ENCODE peak calls at places on chromosomes 16 and 17, in seven cellular contexts. K is mesendoderm, O is IMR-90, A is H9, R is mesenchymal stem cell, B is neuronal stem cell, S is trophoblast cell. Q is an unnamed sample.

GRCh38 chr17:72518810-72519597 is 398.2 kb downstream of the SOX9 start:
- DNase-seq in K (no peak), O (no peak), A (no peak), R (no peak), B (no peak), S (no peak), Q (no peak)

GRCh38 chr17:46727572-46728348 is 90.7 kb downstream of the WNT3 start:
- DNase-seq in K (peak), O (peak), A (no peak), R (peak), B (no peak), S (peak), Q (no peak)

GRCh38 chr16:81266680-81267095 is 28.2 kb downstream of the BCO1 start:
- DNase-seq in K (no peak), O (no peak), A (no peak), R (no peak), B (no peak), S (no peak), Q (no peak)

GRCh38 chr16:49857423-49858181 is 1.7 kb upstream of the ZNF423 start:
- DNase-seq in K (peak), O (peak), A (peak), R (peak), B (peak), S (peak), Q (peak)

GRCh38 chr16:11356573-11357331 is 11.5 kb downstream of the RMI2 start:
- DNase-seq in K (peak), O (peak), A (peak), R (peak), B (peak), S (peak), Q (peak)

GRCh38 chr16:87828071-87828971 is 41.0 kb downstream of the SLC7A5 start:
- DNase-seq in K (no peak), O (no peak), A (no peak), R (no peak), B (no peak), S (peak), Q (no peak)

GRCh38 chr16:55834044-55834443 is 1.1 kb upstream of the CES1 start:
- DNase-seq in K (no peak), O (no peak), A (no peak), R (no peak), B (no peak), S (no peak), Q (no peak)

GRCh38 chr16:23941963-23942564 is 106.3 kb downstream of the PRKCB start:
- DNase-seq in K (no peak), O (no peak), A (no peak), R (no peak), B (no peak), S (no peak), Q (no peak)

GRCh38 chr17:79600071-79600470 is 10.8 kb downstream of the RBFOX3 start:
- DNase-seq in K (no peak), O (no peak), A (no peak), R (no peak), B (no peak), S (no peak), Q (no peak)

GRCh38 chr16:53967172-53967571 is 263.2 kb downstream of the FTO start:
- DNase-seq in K (no peak), O (no peak), A (no peak), R (no peak), B (no peak), S (no peak), Q (no peak)

GRCh38 chr16:83441523-83441922 is 366.3 kb upstream of the HSBP1 start:
- DNase-seq in K (no peak), O (peak), A (no peak), R (no peak), B (no peak), S (no peak), Q (no peak)
- H3K18ac ChIP-seq in K (no peak), O (no peak), A (no peak), R (no peak), B (no peak), S (no peak), Q (no peak)

GRCh38 chr17:82412535-82413520 is 5.3 kb upstream of the HEXD start:
- DNase-seq in K (no peak), O (no peak), A (no peak), R (no peak), B (no peak), S (no peak), Q (no peak)

GRCh38 chr17:82416264-82416663 is 1.9 kb upstream of the HEXD start:
- DNase-seq in K (no peak), O (no peak), A (no peak), R (no peak), B (no peak), S (no peak), Q (no peak)

GRCh38 chr17:82415786-82416185 is 2.4 kb upstream of the HEXD start:
- DNase-seq in K (no peak), O (no peak), A (no peak), R (no peak), B (no peak), S (no peak), Q (no peak)

GRCh38 chr17:82415336-82415735 is 2.8 kb upstream of the HEXD start:
- DNase-seq in K (no peak), O (no peak), A (no peak), R (no peak), B (no peak), S (no peak), Q (no peak)

GRCh38 chr17:82414548-82415281 is 3.4 kb upstream of the HEXD start:
- DNase-seq in K (peak), O (peak), A (peak), R (peak), B (peak), S (peak), Q (peak)
- H2BK120ac ChIP-seq in K (no peak), O (no peak), A (no peak), R (no peak), B (no peak), S (no peak), Q (no peak)

GRCh38 chr17:4861052-4861451 is 27.9 kb downstream of the MINK1 start:
- DNase-seq in K (no peak), O (no peak), A (no peak), R (no peak), B (no peak), S (no peak), Q (no peak)
- H3K18ac ChIP-seq in K (no peak), O (no peak), A (no peak), R (no peak), B (no peak), S (peak), Q (no peak)

DNA sequence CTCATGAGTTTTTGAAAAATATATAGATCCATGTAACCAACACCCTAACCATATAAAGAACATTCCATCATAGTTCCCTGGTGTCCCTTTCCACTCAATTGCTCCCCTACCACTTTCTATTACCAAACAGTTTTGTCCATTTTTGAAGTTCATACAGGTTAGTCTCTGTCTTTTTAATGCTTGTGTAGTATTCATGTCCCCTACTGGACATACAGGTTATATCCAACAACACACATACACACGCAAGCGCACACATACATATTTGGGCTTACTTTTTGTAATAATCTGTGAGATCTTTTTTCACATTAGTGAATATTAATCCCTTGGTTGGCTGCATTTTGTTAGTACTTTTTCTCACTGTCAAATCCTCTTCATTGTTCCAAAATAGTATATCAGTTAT is 6.4 kb downstream of the CRYBA1 start:
- DNase-seq in K (no peak), O (no peak), A (no peak), R (no peak), B (no peak), S (no peak), Q (no peak)
- H2BK120ac ChIP-seq in K (no peak), O (no peak), A (no peak), R (no peak), B (no peak), S (no peak), Q (no peak)

GRCh38 chr16:89557230-89557935 is 3.1 kb upstream of the RPL13 start:
- DNase-seq in K (peak), O (peak), A (peak), R (peak), B (peak), S (peak), Q (no peak)
- H3K18ac ChIP-seq in K (no peak), O (no peak), A (no peak), R (no peak), B (no peak), S (no peak), Q (no peak)

DNA sequence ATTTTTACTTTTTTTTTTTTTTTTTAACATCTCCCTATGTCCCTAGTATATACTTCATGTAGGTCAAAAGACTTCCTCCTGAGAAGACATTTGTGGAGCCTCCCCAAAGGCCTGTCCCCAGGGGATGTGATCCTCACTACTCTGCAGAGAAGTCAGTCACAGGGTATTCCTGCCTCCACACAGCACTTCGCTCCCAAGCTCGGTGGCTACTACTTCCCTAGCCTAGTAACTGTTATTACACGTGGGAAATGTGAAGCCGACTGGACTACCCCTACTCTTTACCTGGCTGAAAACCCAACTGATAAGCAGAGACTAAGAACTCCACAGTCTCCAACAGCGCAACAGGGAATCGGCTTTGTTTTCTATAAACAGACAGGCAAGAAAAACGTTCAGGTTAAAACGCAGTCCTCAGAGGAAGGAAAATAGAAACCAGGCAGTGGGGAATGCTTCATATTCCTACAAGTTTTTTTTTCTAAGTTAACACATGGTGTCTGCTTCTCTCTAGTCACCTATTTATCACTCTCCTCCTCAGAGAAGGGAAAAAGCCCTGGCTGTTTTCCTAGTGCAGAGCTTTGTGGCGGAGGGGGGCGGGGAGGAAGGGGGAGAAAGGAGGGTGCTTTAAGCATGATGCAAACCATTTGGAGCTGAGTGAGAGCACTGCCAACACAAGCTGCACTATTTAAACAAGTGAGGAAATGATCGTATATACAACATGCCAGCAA is 117.0 kb downstream of the HIC1 start:
- DNase-seq in K (peak), O (peak), A (no peak), R (peak), B (no peak), S (no peak), Q (no peak)
- H2BK120ac ChIP-seq in K (no peak), O (peak), A (no peak), R (peak), B (no peak), S (no peak), Q (no peak)

GRCh38 chr16:61412562-61412961 is 623.7 kb downstream of the CDH8 start:
- DNase-seq in K (no peak), O (no peak), A (no peak), R (no peak), B (no peak), S (no peak), Q (no peak)

GRCh38 chr16:61413026-61413425 is 623.2 kb downstream of the CDH8 start:
- DNase-seq in K (no peak), O (no peak), A (no peak), R (no peak), B (peak), S (no peak), Q (no peak)

GRCh38 chr16:61409604-61410003 is 626.6 kb downstream of the CDH8 start:
- DNase-seq in K (no peak), O (no peak), A (no peak), R (no peak), B (no peak), S (no peak), Q (no peak)
- H3K18ac ChIP-seq in K (no peak), O (no peak), A (no peak), R (no peak), B (no peak), S (no peak), Q (no peak)

GRCh38 chr16:30494028-30494427 is 21.5 kb downstream of the ITGAL start:
- DNase-seq in K (no peak), O (no peak), A (no peak), R (no peak), B (no peak), S (no peak), Q (no peak)

GRCh38 chr16:30494709-30495108 is 22.2 kb downstream of the ITGAL start:
- DNase-seq in K (no peak), O (no peak), A (no peak), R (no peak), B (no peak), S (no peak), Q (no peak)

GRCh38 chr16:30503403-30504296 is 22.7 kb downstream of the ZNF768 start:
- DNase-seq in K (no peak), O (no peak), A (no peak), R (no peak), B (no peak), S (no peak), Q (no peak)

DNA sequence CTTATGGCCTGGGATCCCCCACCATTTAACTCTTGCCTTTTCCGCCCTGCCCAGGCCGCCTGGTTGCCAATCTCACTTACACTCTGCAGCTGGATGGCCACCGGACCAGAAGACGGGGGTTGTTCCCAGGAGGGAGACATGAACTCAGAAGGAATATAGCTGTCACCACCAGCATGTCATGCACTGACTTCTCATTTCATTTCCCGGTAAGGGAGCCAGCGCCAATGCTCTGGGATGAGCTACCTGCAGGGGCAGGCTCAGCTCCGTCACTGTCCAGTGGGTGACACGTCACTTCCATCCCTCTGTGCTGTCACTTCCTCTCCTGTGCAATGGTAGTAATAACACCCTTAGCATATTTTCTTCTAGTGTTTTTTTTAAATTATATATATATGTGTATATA is 26.7 kb downstream of the ITGAL start:
- DNase-seq in K (no peak), O (no peak), A (no peak), R (no peak), B (no peak), S (no peak), Q (no peak)
- H2BK120ac ChIP-seq in K (no peak), O (no peak), A (no peak), R (no peak), B (no peak), S (no peak), Q (no peak)

GRCh38 chr16:3966681-3967080 is 86.2 kb upstream of the CREBBP start:
- DNase-seq in K (no peak), O (no peak), A (no peak), R (no peak), B (no peak), S (no peak), Q (no peak)
- H3K18ac ChIP-seq in K (no peak), O (no peak), A (no peak), R (no peak), B (no peak), S (no peak), Q (no peak)

DNA sequence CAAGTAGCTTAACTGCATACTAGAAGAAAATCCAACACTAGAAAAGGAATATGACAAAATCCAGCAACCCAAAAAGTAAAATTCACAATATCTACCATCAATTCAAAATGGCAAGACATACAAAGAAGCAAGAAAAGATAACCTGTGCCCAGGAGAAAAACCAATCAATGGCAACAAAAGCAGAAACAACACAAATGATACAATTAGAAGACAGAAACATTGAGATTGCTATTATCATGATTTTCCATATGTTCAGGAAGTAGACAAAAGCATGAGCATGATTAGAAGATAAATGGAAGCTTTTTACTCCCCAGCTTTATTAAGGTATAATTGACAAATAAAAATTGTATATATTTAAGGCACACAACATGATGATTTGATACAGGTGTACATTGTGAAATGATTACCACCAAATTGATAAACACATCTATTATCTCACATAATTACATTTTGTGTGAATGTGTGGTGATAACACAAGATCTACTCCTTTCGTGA is 117.3 kb downstream of the CA10 start:
- DNase-seq in K (no peak), O (no peak), A (no peak), R (no peak), B (no peak), S (no peak), Q (no peak)
- H2BK120ac ChIP-seq in K (no peak), O (no peak), A (no peak), R (no peak), B (no peak), S (no peak), Q (no peak)